ENCODE peak calls at places on chromosomes 3 and 15, in five cellular contexts. One of them, this sample, is unnamed.

GRCh38 chr3:22373182-22373581 is 622.2 kb upstream of the ZNF385D start:
- DNase-seq in stimulated activated naive CD4-positive, alpha-beta T cell treated with Interleukin-2 at 50 U/mL for 16 hours: no peak
- DNase-seq in cardiac septum: no peak
- DNase-seq in upper lobe of right lung: no peak
- DNase-seq in mammary epithelial cell: no peak
- DNase-seq in this sample: no peak

GRCh38 chr3:156602424-156602823 is 47.5 kb upstream of the SSR3 start:
- DNase-seq in stimulated activated naive CD4-positive, alpha-beta T cell treated with Interleukin-2 at 50 U/mL for 16 hours: no peak
- DNase-seq in cardiac septum: no peak
- DNase-seq in upper lobe of right lung: no peak
- DNase-seq in mammary epithelial cell: peak
- DNase-seq in this sample: no peak

GRCh38 chr15:93253656-93254055 is 164.6 kb upstream of the RGMA start:
- DNase-seq in stimulated activated naive CD4-positive, alpha-beta T cell treated with Interleukin-2 at 50 U/mL for 16 hours: no peak
- DNase-seq in cardiac septum: no peak
- DNase-seq in upper lobe of right lung: no peak
- DNase-seq in mammary epithelial cell: no peak
- DNase-seq in this sample: no peak

GRCh38 chr15:33150993-33151392 is 43.5 kb downstream of the FMN1 start:
- DNase-seq in stimulated activated naive CD4-positive, alpha-beta T cell treated with Interleukin-2 at 50 U/mL for 16 hours: no peak
- DNase-seq in cardiac septum: no peak
- DNase-seq in upper lobe of right lung: no peak
- DNase-seq in mammary epithelial cell: no peak
- DNase-seq in this sample: no peak

GRCh38 chr15:20341901-20342605 is 199.5 kb downstream of the GOLGA6L6 start:
- DNase-seq in stimulated activated naive CD4-positive, alpha-beta T cell treated with Interleukin-2 at 50 U/mL for 16 hours: no peak
- DNase-seq in cardiac septum: peak
- DNase-seq in upper lobe of right lung: peak
- DNase-seq in mammary epithelial cell: peak
- DNase-seq in this sample: no peak

GRCh38 chr3:177300039-177300833 is 103.0 kb upstream of the TBL1XR1 start:
- DNase-seq in stimulated activated naive CD4-positive, alpha-beta T cell treated with Interleukin-2 at 50 U/mL for 16 hours: no peak
- DNase-seq in cardiac septum: no peak
- DNase-seq in upper lobe of right lung: no peak
- DNase-seq in mammary epithelial cell: no peak
- DNase-seq in this sample: peak

GRCh38 chr15:92954578-92954977 is 54.5 kb downstream of the CHD2 start:
- DNase-seq in stimulated activated naive CD4-positive, alpha-beta T cell treated with Interleukin-2 at 50 U/mL for 16 hours: no peak
- DNase-seq in cardiac septum: no peak
- DNase-seq in upper lobe of right lung: no peak
- DNase-seq in mammary epithelial cell: no peak
- DNase-seq in this sample: no peak

GRCh38 chr3:31106204-31106603 is 211.7 kb upstream of the GADL1 start:
- DNase-seq in stimulated activated naive CD4-positive, alpha-beta T cell treated with Interleukin-2 at 50 U/mL for 16 hours: no peak
- DNase-seq in cardiac septum: no peak
- DNase-seq in upper lobe of right lung: no peak
- DNase-seq in mammary epithelial cell: peak
- DNase-seq in this sample: peak

GRCh38 chr3:124785966-124786365 is 55.7 kb downstream of the UMPS start:
- DNase-seq in stimulated activated naive CD4-positive, alpha-beta T cell treated with Interleukin-2 at 50 U/mL for 16 hours: no peak
- DNase-seq in cardiac septum: no peak
- DNase-seq in upper lobe of right lung: no peak
- DNase-seq in mammary epithelial cell: no peak
- DNase-seq in this sample: no peak

GRCh38 chr3:73516656-73517055 is 108.1 kb downstream of the PDZRN3 start:
- DNase-seq in stimulated activated naive CD4-positive, alpha-beta T cell treated with Interleukin-2 at 50 U/mL for 16 hours: no peak
- DNase-seq in cardiac septum: no peak
- DNase-seq in upper lobe of right lung: no peak
- DNase-seq in mammary epithelial cell: no peak
- DNase-seq in this sample: no peak

GRCh38 chr15:27479232-27480140 is 508.5 kb downstream of the GABRG3 start:
- DNase-seq in stimulated activated naive CD4-positive, alpha-beta T cell treated with Interleukin-2 at 50 U/mL for 16 hours: no peak
- DNase-seq in cardiac septum: no peak
- DNase-seq in upper lobe of right lung: no peak
- DNase-seq in mammary epithelial cell: no peak
- DNase-seq in this sample: no peak

GRCh38 chr15:74978503-74978902 is 16.9 kb upstream of the SCAMP5 start:
- DNase-seq in stimulated activated naive CD4-positive, alpha-beta T cell treated with Interleukin-2 at 50 U/mL for 16 hours: peak
- DNase-seq in cardiac septum: no peak
- DNase-seq in upper lobe of right lung: no peak
- DNase-seq in mammary epithelial cell: no peak
- DNase-seq in this sample: no peak

GRCh38 chr3:161559177-161559998 is 62.8 kb downstream of the OTOL1 start:
- DNase-seq in stimulated activated naive CD4-positive, alpha-beta T cell treated with Interleukin-2 at 50 U/mL for 16 hours: no peak
- DNase-seq in cardiac septum: no peak
- DNase-seq in upper lobe of right lung: no peak
- DNase-seq in mammary epithelial cell: peak
- DNase-seq in this sample: peak

GRCh38 chr3:14766428-14767244 is 52.1 kb upstream of the FGD5 start:
- DNase-seq in stimulated activated naive CD4-positive, alpha-beta T cell treated with Interleukin-2 at 50 U/mL for 16 hours: no peak
- DNase-seq in cardiac septum: no peak
- DNase-seq in upper lobe of right lung: peak
- DNase-seq in mammary epithelial cell: no peak
- DNase-seq in this sample: no peak

GRCh38 chr15:72554471-72555425 is 80.6 kb downstream of the ARIH1 start:
- DNase-seq in stimulated activated naive CD4-positive, alpha-beta T cell treated with Interleukin-2 at 50 U/mL for 16 hours: peak
- DNase-seq in cardiac septum: no peak
- DNase-seq in upper lobe of right lung: no peak
- DNase-seq in mammary epithelial cell: peak
- DNase-seq in this sample: peak

GRCh38 chr3:159814161-159814560 is 174.5 kb upstream of the IL12A start:
- DNase-seq in stimulated activated naive CD4-positive, alpha-beta T cell treated with Interleukin-2 at 50 U/mL for 16 hours: no peak
- DNase-seq in cardiac septum: no peak
- DNase-seq in upper lobe of right lung: no peak
- DNase-seq in mammary epithelial cell: peak
- DNase-seq in this sample: peak

GRCh38 chr15:96693990-96694517 is 363.6 kb downstream of the NR2F2 start:
- DNase-seq in stimulated activated naive CD4-positive, alpha-beta T cell treated with Interleukin-2 at 50 U/mL for 16 hours: no peak
- DNase-seq in cardiac septum: no peak
- DNase-seq in upper lobe of right lung: no peak
- DNase-seq in mammary epithelial cell: peak
- DNase-seq in this sample: no peak

GRCh38 chr15:85550283-85550682 is 169.9 kb downstream of the AKAP13 start:
- DNase-seq in stimulated activated naive CD4-positive, alpha-beta T cell treated with Interleukin-2 at 50 U/mL for 16 hours: no peak
- DNase-seq in cardiac septum: no peak
- DNase-seq in upper lobe of right lung: no peak
- DNase-seq in mammary epithelial cell: no peak
- DNase-seq in this sample: no peak

GRCh38 chr3:184443364-184443763 is 63.5 kb downstream of the CHRD start:
- DNase-seq in stimulated activated naive CD4-positive, alpha-beta T cell treated with Interleukin-2 at 50 U/mL for 16 hours: no peak
- DNase-seq in cardiac septum: no peak
- DNase-seq in upper lobe of right lung: no peak
- DNase-seq in mammary epithelial cell: peak
- DNase-seq in this sample: no peak

GRCh38 chr3:67384790-67385397 is 269.5 kb downstream of the SUCLG2 start:
- DNase-seq in stimulated activated naive CD4-positive, alpha-beta T cell treated with Interleukin-2 at 50 U/mL for 16 hours: no peak
- DNase-seq in cardiac septum: no peak
- DNase-seq in upper lobe of right lung: no peak
- DNase-seq in mammary epithelial cell: peak
- DNase-seq in this sample: no peak

This sample was measured in HFFc6.